ENCODE peak calls at places on chromosomes 5 and 9, in four cellular contexts. A, K, Q and X are unnamed samples.

GRCh38 chr9:37555786-37556185 is 20.4 kb downstream of the FBXO10 start:
- DNase-seq in K (no peak), Q (no peak), A (no peak), X (no peak)

GRCh38 chr9:31608413-31608812 is 776.0 kb upstream of the ACO1 start:
- DNase-seq in Q (no peak), A (no peak), K (no peak), X (no peak)

GRCh38 chr5:173327948-173328895 is at the start of gene STC2:
- DNase-seq in Q (peak; percentile 96), A (peak; percentile 15), K (peak; percentile 93), X (peak; percentile 81)

GRCh38 chr5:57441557-57441956 is 41.1 kb downstream of the ACTBL2 start:
- DNase-seq in A (no peak), Q (no peak), K (no peak), X (no peak)

GRCh38 chr5:178152491-178153444 is 917 bp downstream of the NHP2 start:
- DNase-seq in A (no peak), K (no peak), Q (no peak), X (no peak)

GRCh38 chr5:122076669-122077450 is 1.2 kb downstream of the LOX start:
- DNase-seq in K (peak; percentile 97), Q (peak; percentile 70), A (no peak), X (peak; percentile 44)

GRCh38 chr5:138192826-138193225 is 13.9 kb downstream of the KIF20A start:
- DNase-seq in A (no peak), K (no peak), Q (no peak), X (no peak)

GRCh38 chr9:33151007-33151557 is 16.1 kb downstream of the B4GALT1 start:
- DNase-seq in A (no peak), Q (peak; percentile 63), K (no peak), X (no peak)

GRCh38 chr9:136769710-136770191 is 5.4 kb upstream of the LCN15 start:
- DNase-seq in Q (no peak), A (no peak), K (peak; percentile 88), X (peak; percentile 35)

GRCh38 chr5:131671994-131672655 is 37.1 kb upstream of the RAPGEF6 start:
- DNase-seq in A (no peak), K (no peak), Q (peak; percentile 5), X (no peak)

DNA sequence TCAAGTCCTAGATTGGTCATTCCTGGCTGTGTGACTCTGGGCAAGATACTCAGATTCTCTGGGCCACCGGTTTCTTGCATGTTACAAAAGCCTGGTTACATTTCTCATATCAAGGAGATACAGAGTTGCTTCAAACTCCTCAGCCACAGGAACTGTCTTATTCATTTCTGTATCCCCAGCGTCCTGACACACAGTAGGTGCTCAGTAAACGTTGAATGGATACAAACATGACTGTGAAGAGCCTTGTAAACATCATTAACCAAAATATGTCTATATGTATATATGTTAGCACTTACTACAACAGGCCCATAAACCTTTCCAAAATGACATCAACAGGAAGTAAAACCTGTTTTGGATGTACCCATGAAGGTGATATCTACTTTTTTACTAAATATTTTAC is 1.6 kb downstream of the CLTB start:
- DNase-seq in A (no peak), Q (no peak), K (no peak), X (no peak)
- H3K4me3 ChIP-seq in A (no peak overlapping the region), Q (no peak overlapping the region), K (no peak overlapping the region), X (no peak overlapping the region)

DNA sequence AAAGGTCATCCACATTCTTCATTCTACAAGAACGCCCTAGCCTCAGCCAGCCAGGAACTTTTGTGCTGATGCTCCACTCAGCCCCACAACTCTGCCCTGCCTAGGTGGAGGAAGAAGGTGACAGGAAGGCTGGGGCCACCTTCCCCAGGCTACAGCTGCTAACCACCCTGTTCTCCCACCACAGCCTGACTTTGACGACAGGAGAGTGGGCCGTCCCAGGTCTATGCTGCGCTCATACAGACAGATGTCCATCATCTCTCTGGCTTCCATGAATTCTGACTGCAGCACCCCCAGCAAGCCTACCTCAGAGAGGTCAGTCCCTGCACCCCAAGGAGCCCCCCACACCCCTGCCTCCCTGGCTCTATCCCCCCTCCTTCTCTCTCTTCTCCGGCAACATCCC is 28.2 kb upstream of the FOXI1 start:
- DNase-seq in A (no peak), K (no peak), Q (no peak), X (no peak)
- TF ChIP-seq SUZ12 in A (no peak), K (no peak), Q (no peak), X (no peak)

GRCh38 chr9:117958726-117959125 is 254.5 kb downstream of the TLR4 start:
- DNase-seq in A (no peak), K (no peak), Q (no peak), X (peak; percentile 55)

DNA sequence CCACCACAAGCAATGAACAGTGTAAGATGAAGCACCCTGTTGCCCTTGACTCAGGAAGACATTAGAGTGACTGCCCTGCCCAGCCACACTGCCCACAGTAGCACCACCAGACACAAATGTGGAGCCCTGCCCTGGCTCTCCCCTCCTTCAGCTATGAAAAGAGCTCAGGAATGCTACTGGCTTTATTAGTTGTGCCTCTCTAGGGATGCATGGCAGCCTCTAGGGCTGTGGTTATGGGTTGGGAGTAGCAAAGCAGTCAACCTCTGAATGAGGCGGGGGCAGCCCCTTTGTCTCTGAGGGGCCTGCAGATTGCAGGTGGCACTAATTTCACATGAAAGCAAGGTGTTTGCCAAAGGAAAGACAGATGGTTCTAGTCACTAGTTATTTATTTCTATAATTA is 259.3 kb downstream of the TLR4 start:
- DNase-seq in A (no peak), K (no peak), Q (no peak), X (no peak)
- H3K4me3 ChIP-seq in A (no peak overlapping the region), K (no peak overlapping the region), Q (no peak overlapping the region), X (no peak overlapping the region)

GRCh38 chr9:69583641-69584234 is 88.4 kb downstream of the APBA1 start:
- DNase-seq in A (no peak), K (no peak), Q (no peak), X (no peak)
- TF ChIP-seq SUZ12 in A (no peak), K (no peak), Q (no peak), X (no peak)

DNA sequence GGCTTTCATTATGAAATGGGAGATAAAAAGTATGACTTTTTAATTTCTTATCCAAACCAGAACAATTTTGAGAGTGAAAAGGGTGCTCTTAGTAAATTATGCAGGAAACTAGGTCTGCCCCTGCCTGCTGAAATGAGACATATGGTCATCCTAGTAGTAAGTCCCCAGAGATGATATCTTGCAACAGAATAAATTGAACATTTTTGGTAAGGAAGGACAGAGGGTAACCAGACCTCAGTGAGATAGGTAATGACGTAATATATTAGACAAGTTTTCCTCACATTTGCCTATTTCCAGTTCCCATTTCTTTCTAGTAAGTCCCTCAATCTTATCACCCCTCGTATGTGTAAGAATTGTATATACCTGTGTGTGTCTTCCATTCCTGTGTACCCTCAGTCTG is 91.8 kb downstream of the EQTN start:
- DNase-seq in K (no peak), A (no peak), Q (no peak), X (no peak)
- H3K4me3 ChIP-seq in K (no peak overlapping the region), A (no peak overlapping the region), Q (no peak overlapping the region), X (no peak overlapping the region)

GRCh38 chr5:150057996-150058395 is 28.4 kb downstream of the CSF1R start:
- DNase-seq in K (no peak), A (no peak), Q (no peak), X (peak; percentile 22)
- TF ChIP-seq SUZ12 in K (no peak), A (no peak), Q (no peak), X (no peak)

GRCh38 chr5:139473105-139473504 is 2.3 kb downstream of the SMIM33 start:
- DNase-seq in K (peak; percentile 64), A (no peak), Q (no peak), X (peak; percentile 78)
- H3K4me3 ChIP-seq in K (peak overlapping the region; percentile 21), A (no peak overlapping the region), Q (no peak overlapping the region), X (no peak overlapping the region)

DNA sequence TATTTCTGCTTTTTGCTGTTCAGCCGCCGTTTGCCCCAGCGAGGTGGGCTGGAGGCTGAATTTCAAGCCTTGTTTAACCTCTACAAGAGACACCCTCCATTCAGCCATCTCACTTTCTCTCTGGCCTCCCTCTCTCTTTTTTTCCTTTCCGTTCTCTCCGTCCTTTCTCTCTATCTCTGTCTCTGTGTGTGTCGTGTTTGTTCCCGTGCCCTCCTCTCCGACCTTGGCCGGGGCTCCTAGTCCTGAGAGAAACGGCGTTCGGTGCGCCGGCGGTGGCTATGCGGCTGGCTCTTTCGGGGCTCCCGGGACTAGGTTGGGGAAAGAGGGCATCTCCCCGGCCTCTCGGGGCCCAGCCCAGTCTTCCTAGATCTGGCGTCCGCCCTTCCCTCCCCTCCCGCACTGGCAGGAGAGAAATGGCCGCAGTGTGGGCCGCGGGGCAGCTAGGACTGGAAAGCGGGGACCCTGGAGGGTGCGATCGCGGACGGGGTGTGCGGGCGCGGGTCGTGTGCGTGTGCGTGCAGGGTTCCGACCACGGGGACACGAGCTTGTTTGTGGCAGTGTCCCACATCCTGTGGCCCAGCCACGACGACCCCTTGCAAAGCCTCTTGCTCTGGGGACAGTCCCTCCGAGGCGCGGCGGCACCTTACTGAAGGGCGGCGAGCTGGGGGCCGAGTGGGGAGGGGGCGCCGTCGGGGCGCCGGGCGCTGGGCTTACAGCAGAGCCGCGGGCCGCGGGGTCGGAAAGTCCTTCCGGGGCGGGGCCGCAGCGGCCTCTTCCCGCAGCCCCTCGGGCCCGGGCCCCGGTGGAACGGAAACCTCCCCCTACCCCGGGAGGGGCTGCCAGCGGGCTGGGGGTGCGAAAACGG is 5.7 kb downstream of the LHX2 start:
- DNase-seq in A (no peak), Q (no peak), K (peak; percentile 67), X (no peak)
- TF ChIP-seq SUZ12 in A (peak; percentile 76), Q (no peak), K (peak; percentile 99), X (peak; percentile 89)